ENCODE peak calls at places on chromosomes 4 and X, in ten cellular contexts. One of them, this sample, is unnamed.

GRCh38 chr4:4289575-4289929 is 402 bp downstream of the LYAR start:
- DNase-seq in sigmoid colon: no peak
- DNase-seq in IMR-90: no peak
- DNase-seq in mesenchymal stem cell: no peak
- DNase-seq in PC-9: no peak
- DNase-seq in OCI-LY7: no peak
- DNase-seq in iPS DF 6.9: no peak
- DNase-seq in thyroid gland: no peak
- DNase-seq in left lung: no peak
- DNase-seq in endodermal cell: no peak
- DNase-seq in this sample: no peak

GRCh38 chrX:2550288-2551020 is 49.7 kb upstream of the DHRSX start:
- DNase-seq in left lung: no peak
- DNase-seq in OCI-LY7: no peak
- DNase-seq in thyroid gland: no peak
- DNase-seq in sigmoid colon: no peak
- DNase-seq in IMR-90: no peak
- DNase-seq in PC-9: no peak
- DNase-seq in mesenchymal stem cell: no peak
- DNase-seq in iPS DF 6.9: no peak
- DNase-seq in endodermal cell: no peak
- DNase-seq in this sample: no peak

GRCh38 chr4:146072381-146072780 is 103.1 kb upstream of the LSM6 start:
- DNase-seq in endodermal cell: no peak
- DNase-seq in iPS DF 6.9: no peak
- DNase-seq in sigmoid colon: no peak
- DNase-seq in left lung: no peak
- DNase-seq in PC-9: no peak
- DNase-seq in thyroid gland: no peak
- DNase-seq in IMR-90: no peak
- DNase-seq in OCI-LY7: no peak
- DNase-seq in mesenchymal stem cell: peak; percentile 5
- DNase-seq in this sample: no peak

GRCh38 chr4:98601719-98602118 is 56.7 kb downstream of the TSPAN5 start:
- DNase-seq in mesenchymal stem cell: no peak
- DNase-seq in PC-9: no peak
- DNase-seq in IMR-90: no peak
- DNase-seq in thyroid gland: no peak
- DNase-seq in sigmoid colon: no peak
- DNase-seq in OCI-LY7: no peak
- DNase-seq in endodermal cell: no peak
- DNase-seq in iPS DF 6.9: no peak
- DNase-seq in left lung: no peak
- DNase-seq in this sample: no peak

GRCh38 chr4:37567781-37568180 is 118.4 kb downstream of the RELL1 start:
- DNase-seq in IMR-90: peak; percentile 13
- DNase-seq in mesenchymal stem cell: no peak
- DNase-seq in thyroid gland: no peak
- DNase-seq in PC-9: no peak
- DNase-seq in iPS DF 6.9: no peak
- DNase-seq in sigmoid colon: no peak
- DNase-seq in left lung: no peak
- DNase-seq in endodermal cell: no peak
- DNase-seq in OCI-LY7: no peak
- DNase-seq in this sample: no peak

GRCh38 chrX:24283122-24283789 is 30.6 kb downstream of the SUPT20HL2 start:
- DNase-seq in PC-9: no peak
- DNase-seq in left lung: no peak
- DNase-seq in sigmoid colon: peak; percentile 71
- DNase-seq in mesenchymal stem cell: no peak
- DNase-seq in OCI-LY7: no peak
- DNase-seq in endodermal cell: no peak
- DNase-seq in IMR-90: no peak
- DNase-seq in thyroid gland: no peak
- DNase-seq in iPS DF 6.9: no peak
- DNase-seq in this sample: no peak

GRCh38 chr4:73902038-73902637 is 32.9 kb downstream of the CXCL1 start:
- DNase-seq in PC-9: no peak
- DNase-seq in thyroid gland: no peak
- DNase-seq in mesenchymal stem cell: peak; percentile 62
- DNase-seq in OCI-LY7: no peak
- DNase-seq in IMR-90: peak; percentile 68
- DNase-seq in endodermal cell: no peak
- DNase-seq in iPS DF 6.9: no peak
- DNase-seq in sigmoid colon: no peak
- DNase-seq in left lung: no peak
- DNase-seq in this sample: no peak

GRCh38 chr4:83022724-83023427 is 12.1 kb upstream of the COPS4 start:
- DNase-seq in endodermal cell: no peak
- DNase-seq in mesenchymal stem cell: no peak
- DNase-seq in OCI-LY7: no peak
- DNase-seq in iPS DF 6.9: no peak
- DNase-seq in sigmoid colon: no peak
- DNase-seq in IMR-90: peak; percentile 76
- DNase-seq in left lung: no peak
- DNase-seq in thyroid gland: no peak
- DNase-seq in PC-9: no peak
- DNase-seq in this sample: no peak

GRCh38 chr4:139655116-139655515 is 10.5 kb upstream of the MGST2 start:
- DNase-seq in thyroid gland: no peak
- DNase-seq in IMR-90: peak; percentile 48
- DNase-seq in iPS DF 6.9: no peak
- DNase-seq in mesenchymal stem cell: peak; percentile 58
- DNase-seq in endodermal cell: no peak
- DNase-seq in OCI-LY7: peak; percentile 49
- DNase-seq in PC-9: no peak
- DNase-seq in sigmoid colon: no peak
- DNase-seq in left lung: no peak
- DNase-seq in this sample: no peak

GRCh38 chrX:73127700-73128241 is 48.5 kb upstream of the PABPC1L2A start:
- DNase-seq in iPS DF 6.9: peak; percentile 47
- DNase-seq in left lung: peak; percentile 36
- DNase-seq in sigmoid colon: no peak
- DNase-seq in mesenchymal stem cell: no peak
- DNase-seq in OCI-LY7: no peak
- DNase-seq in endodermal cell: peak; percentile 75
- DNase-seq in PC-9: no peak
- DNase-seq in thyroid gland: peak; percentile 35
- DNase-seq in IMR-90: no peak
- DNase-seq in this sample: no peak

GRCh38 chr4:110164251-110164650 is 34.2 kb downstream of the ELOVL6 start:
- DNase-seq in OCI-LY7: no peak
- DNase-seq in PC-9: no peak
- DNase-seq in sigmoid colon: no peak
- DNase-seq in thyroid gland: no peak
- DNase-seq in IMR-90: peak; percentile 74
- DNase-seq in iPS DF 6.9: no peak
- DNase-seq in endodermal cell: no peak
- DNase-seq in left lung: no peak
- DNase-seq in mesenchymal stem cell: peak; percentile 65
- DNase-seq in this sample: no peak

GRCh38 chr4:110163327-110164070 is 34.9 kb downstream of the ELOVL6 start:
- DNase-seq in PC-9: no peak
- DNase-seq in thyroid gland: no peak
- DNase-seq in sigmoid colon: no peak
- DNase-seq in OCI-LY7: no peak
- DNase-seq in mesenchymal stem cell: peak; percentile 70
- DNase-seq in endodermal cell: no peak
- DNase-seq in iPS DF 6.9: no peak
- DNase-seq in IMR-90: peak; percentile 88
- DNase-seq in left lung: no peak
- DNase-seq in this sample: no peak

GRCh38 chr4:110164856-110165255 is 33.6 kb downstream of the ELOVL6 start:
- DNase-seq in IMR-90: no peak
- DNase-seq in mesenchymal stem cell: no peak
- DNase-seq in thyroid gland: no peak
- DNase-seq in OCI-LY7: no peak
- DNase-seq in sigmoid colon: no peak
- DNase-seq in left lung: no peak
- DNase-seq in PC-9: no peak
- DNase-seq in endodermal cell: no peak
- DNase-seq in iPS DF 6.9: no peak
- DNase-seq in this sample: no peak

GRCh38 chr4:110160616-110161015 is 37.8 kb downstream of the ELOVL6 start:
- DNase-seq in endodermal cell: no peak
- DNase-seq in IMR-90: no peak
- DNase-seq in OCI-LY7: no peak
- DNase-seq in thyroid gland: no peak
- DNase-seq in iPS DF 6.9: no peak
- DNase-seq in left lung: no peak
- DNase-seq in PC-9: no peak
- DNase-seq in mesenchymal stem cell: no peak
- DNase-seq in sigmoid colon: no peak
- DNase-seq in this sample: no peak

GRCh38 chr4:110165382-110166285 is 32.8 kb downstream of the ELOVL6 start:
- DNase-seq in thyroid gland: no peak
- DNase-seq in IMR-90: peak; percentile 83
- DNase-seq in PC-9: no peak
- DNase-seq in OCI-LY7: peak; percentile 29
- DNase-seq in iPS DF 6.9: no peak
- DNase-seq in endodermal cell: no peak
- DNase-seq in left lung: no peak
- DNase-seq in mesenchymal stem cell: peak; percentile 70
- DNase-seq in sigmoid colon: no peak
- DNase-seq in this sample: peak; percentile 61
- H3K36me3 ChIP-seq in thyroid gland: no peaks in the 10 kb centered on the region
- H3K36me3 ChIP-seq in IMR-90: no peaks in the 10 kb centered on the region
- H3K36me3 ChIP-seq in PC-9: no peaks in the 10 kb centered on the region
- H3K36me3 ChIP-seq in OCI-LY7: peaks cover 57% of the 10 kb centered on the region
- H3K36me3 ChIP-seq in iPS DF 6.9: no peaks in the 10 kb centered on the region
- H3K36me3 ChIP-seq in endodermal cell: peaks cover 16% of the 10 kb centered on the region
- H3K36me3 ChIP-seq in left lung: no peaks in the 10 kb centered on the region
- H3K36me3 ChIP-seq in mesenchymal stem cell: no peaks in the 10 kb centered on the region
- H3K36me3 ChIP-seq in sigmoid colon: no peaks in the 10 kb centered on the region
- H3K36me3 ChIP-seq in this sample: peaks cover 28% of the 10 kb centered on the region

DNA sequence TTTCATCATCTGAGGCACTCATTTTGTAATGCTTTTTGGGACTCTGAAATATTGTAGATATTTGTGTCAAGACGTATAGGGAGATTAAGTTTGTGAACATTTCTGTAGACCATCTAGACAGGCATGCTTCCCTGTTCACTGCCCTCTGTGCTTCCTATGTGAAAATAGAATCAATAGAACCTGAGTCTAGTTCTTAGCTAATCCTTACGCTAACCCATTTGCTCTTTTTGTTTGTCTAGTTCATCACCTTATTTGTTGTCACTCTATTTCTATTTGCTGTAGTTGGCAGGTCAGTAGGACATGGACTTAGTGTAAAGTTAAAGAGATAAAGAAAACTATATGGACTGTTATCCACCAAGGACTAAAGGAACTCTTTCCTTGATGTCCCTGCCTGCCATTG is 1755.2 kb downstream of the C4orf33 start:
- DNase-seq in left lung: no peak
- DNase-seq in mesenchymal stem cell: no peak
- DNase-seq in thyroid gland: no peak
- DNase-seq in OCI-LY7: no peak
- DNase-seq in sigmoid colon: no peak
- DNase-seq in IMR-90: no peak
- DNase-seq in iPS DF 6.9: no peak
- DNase-seq in endodermal cell: no peak
- DNase-seq in PC-9: no peak
- DNase-seq in this sample: no peak
- H3K27ac ChIP-seq in left lung: no peak overlapping the region
- H3K27ac ChIP-seq in mesenchymal stem cell: no peak overlapping the region
- H3K27ac ChIP-seq in thyroid gland: no peak overlapping the region
- H3K27ac ChIP-seq in OCI-LY7: no peak overlapping the region
- H3K27ac ChIP-seq in sigmoid colon: no peak overlapping the region
- H3K27ac ChIP-seq in IMR-90: no peak overlapping the region
- H3K27ac ChIP-seq in iPS DF 6.9: no peak overlapping the region
- H3K27ac ChIP-seq in endodermal cell: no peak overlapping the region
- H3K27ac ChIP-seq in PC-9: no peak overlapping the region
- H3K27ac ChIP-seq in this sample: no peak overlapping the region

DNA sequence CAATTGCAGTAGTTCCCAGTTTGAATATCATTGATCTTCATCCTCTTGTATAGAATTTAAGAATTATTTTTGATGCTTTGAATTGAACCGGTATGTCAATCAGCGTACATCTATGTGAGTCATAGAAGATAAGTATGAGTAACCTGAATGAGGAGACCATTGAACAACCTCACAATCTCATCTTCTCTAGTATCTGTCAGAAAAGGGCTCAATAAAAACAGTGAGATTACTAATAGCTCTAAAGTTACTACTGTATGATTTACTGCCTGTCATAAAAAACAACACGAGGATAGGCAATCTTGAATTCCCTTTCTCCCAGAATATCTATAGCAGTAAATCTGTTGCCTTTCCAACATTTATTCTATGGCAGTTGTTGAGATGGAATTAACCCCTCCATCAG is 36.1 kb downstream of the PHOX2B start:
- DNase-seq in PC-9: no peak
- DNase-seq in OCI-LY7: no peak
- DNase-seq in iPS DF 6.9: no peak
- DNase-seq in sigmoid colon: no peak
- DNase-seq in IMR-90: no peak
- DNase-seq in left lung: no peak
- DNase-seq in thyroid gland: no peak
- DNase-seq in mesenchymal stem cell: no peak
- DNase-seq in endodermal cell: no peak
- DNase-seq in this sample: no peak
- H3K4me1 ChIP-seq in PC-9: peaks cover 25% of the 10 kb centered on the region
- H3K4me1 ChIP-seq in OCI-LY7: no peaks in the 10 kb centered on the region
- H3K4me1 ChIP-seq in iPS DF 6.9: no peaks in the 10 kb centered on the region
- H3K4me1 ChIP-seq in sigmoid colon: no peaks in the 10 kb centered on the region
- H3K4me1 ChIP-seq in IMR-90: peaks cover 3% of the 10 kb centered on the region
- H3K4me1 ChIP-seq in left lung: no peaks in the 10 kb centered on the region
- H3K4me1 ChIP-seq in thyroid gland: no peaks in the 10 kb centered on the region
- H3K4me1 ChIP-seq in mesenchymal stem cell: no peaks in the 10 kb centered on the region
- H3K4me1 ChIP-seq in endodermal cell: no peaks in the 10 kb centered on the region
- H3K4me1 ChIP-seq in this sample: peaks cover 35% of the 10 kb centered on the region

GRCh38 chr4:24837296-24837695 is 41.9 kb downstream of the SOD3 start:
- DNase-seq in OCI-LY7: no peak
- DNase-seq in endodermal cell: no peak
- DNase-seq in thyroid gland: no peak
- DNase-seq in left lung: no peak
- DNase-seq in IMR-90: no peak
- DNase-seq in iPS DF 6.9: no peak
- DNase-seq in sigmoid colon: no peak
- DNase-seq in PC-9: no peak
- DNase-seq in mesenchymal stem cell: no peak
- DNase-seq in this sample: no peak

GRCh38 chr4:24836843-24837242 is 41.5 kb downstream of the SOD3 start:
- DNase-seq in left lung: no peak
- DNase-seq in endodermal cell: no peak
- DNase-seq in thyroid gland: no peak
- DNase-seq in OCI-LY7: no peak
- DNase-seq in sigmoid colon: no peak
- DNase-seq in PC-9: no peak
- DNase-seq in IMR-90: no peak
- DNase-seq in iPS DF 6.9: no peak
- DNase-seq in mesenchymal stem cell: no peak
- DNase-seq in this sample: no peak

DNA sequence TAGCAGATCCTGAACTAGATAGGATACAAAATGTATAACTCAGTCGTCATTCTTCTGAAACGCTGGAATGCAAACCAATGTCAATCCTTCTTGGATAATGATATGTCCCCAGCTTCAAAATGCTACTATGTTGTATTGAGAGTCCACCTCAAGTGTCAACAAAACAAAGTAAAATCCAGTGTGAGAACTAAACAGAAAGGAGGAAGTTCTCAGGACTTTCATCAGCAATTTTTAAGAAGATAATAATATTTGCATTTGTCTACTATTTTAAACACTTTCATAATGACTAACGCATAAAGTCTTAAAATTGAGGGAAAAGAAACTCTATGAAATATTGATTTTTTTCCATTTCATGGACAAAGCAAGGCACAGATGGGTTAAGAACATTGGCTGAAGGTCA is 36.3 kb downstream of the SOD3 start:
- DNase-seq in PC-9: no peak
- DNase-seq in IMR-90: no peak
- DNase-seq in OCI-LY7: no peak
- DNase-seq in sigmoid colon: no peak
- DNase-seq in iPS DF 6.9: no peak
- DNase-seq in endodermal cell: no peak
- DNase-seq in left lung: no peak
- DNase-seq in thyroid gland: no peak
- DNase-seq in mesenchymal stem cell: no peak
- DNase-seq in this sample: no peak
- H3K36me3 ChIP-seq in PC-9: no peaks in the 10 kb centered on the region
- H3K36me3 ChIP-seq in IMR-90: peaks cover 13% of the 10 kb centered on the region
- H3K36me3 ChIP-seq in OCI-LY7: no peaks in the 10 kb centered on the region
- H3K36me3 ChIP-seq in sigmoid colon: no peaks in the 10 kb centered on the region
- H3K36me3 ChIP-seq in iPS DF 6.9: no peaks in the 10 kb centered on the region
- H3K36me3 ChIP-seq in endodermal cell: no peaks in the 10 kb centered on the region
- H3K36me3 ChIP-seq in left lung: peaks cover 62% of the 10 kb centered on the region
- H3K36me3 ChIP-seq in thyroid gland: peaks cover 9% of the 10 kb centered on the region
- H3K36me3 ChIP-seq in mesenchymal stem cell: peaks cover 90% of the 10 kb centered on the region
- H3K36me3 ChIP-seq in this sample: no peaks in the 10 kb centered on the region

This sample was measured in RWPE2.